ENCODE peak calls at places on chromosome 9, in seven cellular contexts. D is glomerular endothelial cell; P is mesendoderm; Z is kidney; E is stimulated activated CD8-positive, alpha-beta memory T cell treated with anti-CD3 and anti-CD28 coated beads, Interleukin-15, amount 100 ng/mL, for 4 hours; V is lower lobe of right lung; C is HT1080. Y is an unnamed sample.

GRCh38 chr9:9942764-9943424 is 669.9 kb downstream of the PTPRD start:
- DNase-seq in C (peak), Z (peak), E (peak), V (peak), P (peak), D (peak), Y (peak)

GRCh38 chr9:35481347-35481975 is 8.4 kb upstream of the RUSC2 start:
- DNase-seq in P (peak), V (no peak), E (no peak), D (no peak), C (peak), Z (no peak), Y (peak)

GRCh38 chr9:133945977-133946753 is 46.0 kb downstream of the VAV2 start:
- DNase-seq in P (no peak), E (no peak), V (peak), Z (peak), D (no peak), C (no peak), Y (no peak)

GRCh38 chr9:93592389-93593021 is 16.1 kb downstream of the PHF2 start:
- DNase-seq in E (no peak), V (no peak), D (no peak), P (peak), Z (peak), C (no peak), Y (peak)

GRCh38 chr9:98185611-98186171 is 6.7 kb downstream of the CORO2A start:
- DNase-seq in Z (no peak), D (no peak), E (no peak), P (no peak), V (no peak), C (no peak), Y (peak)

GRCh38 chr9:86925686-86926085 is 21.6 kb downstream of the GAS1 start:
- DNase-seq in V (no peak), P (no peak), D (no peak), Z (no peak), C (no peak), E (no peak), Y (no peak)

GRCh38 chr9:117763314-117763713 is 59.1 kb downstream of the TLR4 start:
- DNase-seq in C (peak), D (no peak), Z (no peak), V (no peak), P (peak), E (no peak), Y (no peak)

GRCh38 chr9:87405677-87406544 is 91.8 kb upstream of the DAPK1 start:
- DNase-seq in P (peak), C (no peak), D (no peak), E (no peak), V (peak), Z (peak), Y (peak)

GRCh38 chr9:99108131-99108530 is 3.2 kb downstream of the TGFBR1 start:
- DNase-seq in V (no peak), D (no peak), P (no peak), C (no peak), E (no peak), Z (no peak), Y (no peak)

GRCh38 chr9:20611751-20612287 is 10.5 kb downstream of the MLLT3 start:
- DNase-seq in E (no peak), D (no peak), C (peak), V (no peak), P (peak), Z (no peak), Y (no peak)

GRCh38 chr9:88783613-88784230 is 207.5 kb upstream of the S1PR3 start:
- DNase-seq in E (no peak), P (no peak), D (no peak), Z (no peak), C (no peak), V (no peak), Y (no peak)

GRCh38 chr9:87122947-87123685 is 175.8 kb upstream of the GAS1 start:
- DNase-seq in P (no peak), C (peak), V (no peak), Z (no peak), D (no peak), E (no peak), Y (no peak)

GRCh38 chr9:82367929-82368328 is 379.4 kb downstream of the SPATA31D1 start:
- DNase-seq in D (no peak), P (no peak), V (no peak), Z (no peak), E (no peak), C (no peak), Y (no peak)

Y was measured in cerebellar cortex.